ENCODE peak calls at places on chromosomes 3 and 15, in six cellular contexts. V, X, W, D, G and E are unnamed samples.

GRCh38 chr3:15660055-15660940 is 58.8 kb downstream of the BTD start:
- DNase-seq in V (no peak), X (no peak), W (no peak), D (no peak), G (no peak), E (no peak)

GRCh38 chr3:71537211-71537611 is 46.3 kb downstream of the FOXP1 start:
- DNase-seq in V (no peak), X (no peak), W (peak), D (no peak), G (no peak), E (no peak)

GRCh38 chr15:101489633-101490407 is at the start of gene PCSK6:
- DNase-seq in V (no peak), X (peak), W (no peak), D (no peak), G (no peak), E (no peak)

GRCh38 chr3:95926904-95927501 is 887.4 kb upstream of the EPHA6 start:
- DNase-seq in V (no peak), X (no peak), W (no peak), D (no peak), G (no peak), E (no peak)

GRCh38 chr15:31302029-31302657 is 24.5 kb upstream of the KLF13 start:
- DNase-seq in V (no peak), X (no peak), W (no peak), D (no peak), G (no peak), E (no peak)

GRCh38 chr3:134003066-134003465 is 26.7 kb downstream of the SLCO2A1 start:
- DNase-seq in V (no peak), X (no peak), W (no peak), D (no peak), G (no peak), E (no peak)

GRCh38 chr3:134388748-134389485 is 14.7 kb upstream of the AMOTL2 start:
- DNase-seq in V (no peak), X (no peak), W (no peak), D (no peak), G (no peak), E (no peak)

GRCh38 chr3:15839568-15839967 is 41.8 kb upstream of the ANKRD28 start:
- DNase-seq in V (no peak), X (no peak), W (no peak), D (no peak), G (no peak), E (no peak)

GRCh38 chr3:51703776-51704510 is 2.9 kb upstream of the GRM2 start:
- DNase-seq in V (no peak), X (peak), W (no peak), D (no peak), G (no peak), E (no peak)

GRCh38 chr3:149382091-149382467 is 4.6 kb upstream of the TM4SF1 start:
- DNase-seq in V (no peak), X (no peak), W (no peak), D (no peak), G (no peak), E (no peak)

GRCh38 chr15:76169013-76169412 is 109.2 kb downstream of the TMEM266 start:
- DNase-seq in V (no peak), X (no peak), W (no peak), D (no peak), G (no peak), E (peak)

GRCh38 chr3:56772926-56773587 is 28.7 kb downstream of the ARHGEF3 start:
- DNase-seq in V (no peak), X (no peak), W (no peak), D (no peak), G (no peak), E (peak)